ENCODE peak calls at places on chromosome 14, in five cellular contexts. J is nephron progenitor cell, G is GM13977, I is AG09309, T is PC-3. B is an unnamed sample.

GRCh38 chr14:94101748-94102147 is 8.8 kb upstream of the IFI27 start:
- DNase-seq in G (no peak), T (no peak), I (no peak), J (no peak), B (no peak)

GRCh38 chr14:104512061-104512460 is 67.5 kb upstream of the C14orf180 start:
- DNase-seq in T (no peak), I (no peak), J (no peak), G (peak), B (no peak)

GRCh38 chr14:56274556-56274955 is 156.3 kb downstream of the PELI2 start:
- DNase-seq in I (no peak), J (no peak), T (no peak), G (no peak), B (no peak)

GRCh38 chr14:99131632-99132271 is 140.2 kb downstream of the BCL11B start:
- DNase-seq in G (no peak), T (no peak), I (no peak), J (no peak), B (no peak)

GRCh38 chr14:64421166-64421565 is 33.0 kb downstream of the MTHFD1 start:
- DNase-seq in T (peak), G (no peak), J (no peak), I (peak), B (no peak)

GRCh38 chr14:24232645-24233537 is at the start of gene GMPR2:
- DNase-seq in T (no peak), J (no peak), G (peak), I (no peak), B (peak)

GRCh38 chr14:74793506-74794155 is 30.5 kb downstream of the YLPM1 start:
- DNase-seq in I (no peak), G (no peak), J (no peak), T (peak), B (peak)

GRCh38 chr14:104137297-104138097 is 890 bp upstream of the KIF26A start:
- DNase-seq in T (peak), G (peak), J (peak), I (no peak), B (peak)

GRCh38 chr14:36070056-36071043 is 106.2 kb downstream of the PTCSC3 start:
- DNase-seq in G (peak), I (peak), T (peak), J (peak), B (peak)

GRCh38 chr14:74882103-74882920 is 596 bp downstream of the DLST start:
- DNase-seq in G (peak), J (peak), T (peak), I (no peak), B (peak)

GRCh38 chr14:62743569-62743968 is 301.7 kb downstream of the KCNH5 start:
- DNase-seq in I (no peak), T (no peak), J (no peak), G (no peak), B (no peak)

GRCh38 chr14:74531467-74531866 is 37.9 kb downstream of the ISCA2 start:
- DNase-seq in J (no peak), T (peak), I (no peak), G (no peak), B (peak)

GRCh38 chr14:103284574-103285467 is 49.2 kb upstream of the EIF5 start:
- DNase-seq in J (no peak), G (no peak), T (peak), I (no peak), B (no peak)

GRCh38 chr14:61125314-61126082 is 144.5 kb downstream of the SLC38A6 start:
- DNase-seq in J (no peak), T (no peak), G (no peak), I (no peak), B (no peak)

GRCh38 chr14:71551291-71551955 is 380.8 kb upstream of the RGS6 start:
- DNase-seq in T (no peak), G (no peak), J (no peak), I (peak), B (no peak)

GRCh38 chr14:98701377-98701776 is 570.6 kb downstream of the BCL11B start:
- DNase-seq in I (no peak), T (no peak), G (no peak), J (no peak), B (no peak)

GRCh38 chr14:102209224-102209966 is 69.7 kb downstream of the WDR20 start:
- DNase-seq in G (no peak), J (peak), I (no peak), T (peak), B (no peak)

GRCh38 chr14:104697892-104698583 is 8.6 kb downstream of the INF2 start:
- DNase-seq in G (no peak), J (no peak), I (no peak), T (no peak), B (no peak)

GRCh38 chr14:102726191-102726949 is 50.9 kb upstream of the TRAF3 start:
- DNase-seq in G (no peak), I (no peak), T (no peak), J (no peak), B (no peak)

GRCh38 chr14:104549536-104550339 is 29.8 kb upstream of the C14orf180 start:
- DNase-seq in T (no peak), J (no peak), I (no peak), G (no peak), B (no peak)

GRCh38 chr14:65377576-65377975 is 35.0 kb upstream of the FUT8 start:
- DNase-seq in T (no peak), G (no peak), I (peak), J (no peak), B (peak)

GRCh38 chr14:52906141-52906601 is 44.7 kb downstream of the FERMT2 start:
- DNase-seq in G (no peak), J (no peak), T (peak), I (no peak), B (no peak)

GRCh38 chr14:50047274-50047676 is 69.1 kb downstream of the VCPKMT start:
- DNase-seq in I (no peak), T (peak), G (peak), J (no peak), B (no peak)

GRCh38 chr14:55133416-55133815 is 4.4 kb downstream of the LGALS3 start:
- DNase-seq in G (no peak), I (no peak), J (no peak), T (no peak), B (no peak)
- TF ChIP-seq CTCF in G (no peak), I (peak), J (no peak), T (no peak), B (peak)

GRCh38 chr14:42378274-42378673 is 771.6 kb downstream of the LRFN5 start:
- DNase-seq in J (no peak), I (no peak), T (no peak), G (no peak), B (no peak)
- TF ChIP-seq CTCF in J (no peak), I (no peak), T (peak), G (no peak), B (no peak)

DNA sequence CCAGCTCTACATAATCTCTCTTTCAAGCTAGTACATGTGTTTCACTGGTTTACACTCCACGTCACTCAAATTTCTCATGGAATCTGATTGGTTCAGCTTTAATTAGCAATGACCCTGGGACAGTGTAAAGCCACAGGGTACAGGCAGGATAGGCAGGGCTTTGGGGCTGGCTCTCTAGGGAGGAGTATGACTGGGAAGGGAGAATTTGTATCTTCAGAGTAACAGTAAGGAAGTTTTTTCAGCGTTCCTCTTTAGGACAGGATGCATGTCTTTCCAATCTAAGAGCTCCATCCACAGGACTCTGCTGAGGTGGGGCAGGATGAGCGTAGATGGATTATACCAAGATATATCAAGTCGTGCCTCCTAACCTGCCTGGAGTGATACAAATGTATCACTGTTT is 112.0 kb upstream of the CLEC14A start:
- DNase-seq in G (no peak), I (no peak), T (no peak), J (no peak), B (no peak)
- TF ChIP-seq CTCF in G (no peak), I (no peak), T (no peak), J (no peak), B (no peak)

GRCh38 chr14:22305563-22306127 is 283.4 kb downstream of the DAD1 start:
- DNase-seq in T (no peak), I (no peak), G (peak), J (no peak), B (no peak)
- TF ChIP-seq CTCF in T (no peak), I (no peak), G (no peak), J (no peak), B (no peak)

GRCh38 chr14:54503476-54503875 is 6.2 kb upstream of the CGRRF1 start:
- DNase-seq in T (peak), G (no peak), I (peak), J (no peak), B (no peak)
- TF ChIP-seq CTCF in T (peak), G (peak), I (peak), J (peak), B (no peak)

DNA sequence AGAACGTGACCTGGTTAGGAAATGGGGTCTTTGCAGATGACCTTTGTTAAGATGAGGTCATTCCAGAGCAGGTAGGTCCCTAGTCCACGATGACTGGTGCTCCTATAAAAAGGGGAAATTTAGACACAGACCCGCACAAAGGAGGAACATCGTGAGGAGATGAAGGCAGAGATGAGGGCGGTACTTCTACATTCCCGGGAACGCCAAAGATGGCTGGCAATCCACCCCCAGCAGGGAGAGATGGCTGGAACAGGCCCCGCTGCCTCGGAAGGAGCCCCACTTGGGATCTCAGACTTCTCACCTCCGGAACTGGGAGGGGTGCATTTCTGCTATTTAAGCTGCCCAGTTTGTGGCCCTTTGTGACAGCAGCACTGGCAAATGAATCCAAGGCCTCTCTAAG is 85.0 kb downstream of the ITPK1 start:
- DNase-seq in I (no peak), G (no peak), J (no peak), T (no peak), B (no peak)
- TF ChIP-seq CTCF in I (no peak), G (no peak), J (no peak), T (no peak), B (no peak)

GRCh38 chr14:69708586-69709169 is 58.3 kb upstream of the SRSF5 start:
- DNase-seq in J (peak), G (no peak), T (peak), I (no peak), B (peak)
- TF ChIP-seq CTCF in J (peak), G (peak), T (peak), I (peak), B (peak)

GRCh38 chr14:85423889-85424288 is 106.1 kb upstream of the FLRT2 start:
- DNase-seq in J (no peak), T (no peak), G (no peak), I (no peak), B (no peak)
- TF ChIP-seq CTCF in J (no peak), T (no peak), G (no peak), I (no peak), B (no peak)

DNA sequence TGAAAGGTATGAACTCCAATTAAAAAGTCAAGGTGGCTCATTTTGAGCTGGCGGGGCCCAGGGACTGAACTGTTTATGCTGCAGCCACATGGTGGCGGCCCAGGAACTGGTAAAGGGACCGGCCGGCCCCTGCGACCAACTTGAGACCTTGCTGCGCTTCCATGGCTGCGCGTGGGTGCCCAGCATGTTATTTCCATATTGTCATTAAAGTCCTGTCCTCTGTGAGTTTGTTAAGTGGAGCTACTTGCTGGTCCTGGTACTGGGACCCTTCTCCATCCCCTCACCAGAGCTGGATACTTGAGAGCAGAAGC is 62.3 kb downstream of the BEGAIN start:
- DNase-seq in T (no peak), G (peak), I (no peak), J (peak), B (peak)
- TF ChIP-seq CTCF in T (no peak), G (peak), I (peak), J (peak), B (peak)

GRCh38 chr14:96352708-96353107 is 10.4 kb downstream of the ATG2B start:
- DNase-seq in T (no peak), I (no peak), G (no peak), J (no peak), B (no peak)

GRCh38 chr14:96354246-96354645 is 8.9 kb downstream of the ATG2B start:
- DNase-seq in G (no peak), J (no peak), T (no peak), I (no peak), B (no peak)

GRCh38 chr14:96362071-96362964 is 823 bp downstream of the ATG2B start:
- DNase-seq in I (no peak), G (peak), T (peak), J (peak), B (peak)

GRCh38 chr14:96359959-96360358 is 3.2 kb downstream of the ATG2B start:
- DNase-seq in G (no peak), T (no peak), J (no peak), I (no peak), B (no peak)

GRCh38 chr14:96357216-96357615 is 5.9 kb downstream of the ATG2B start:
- DNase-seq in T (no peak), J (no peak), I (no peak), G (no peak), B (no peak)
- TF ChIP-seq CTCF in T (no peak), J (no peak), I (no peak), G (no peak), B (no peak)